ENCODE peak calls at places on chromosomes 13 and 19, in six cellular contexts. V is CD8-positive, alpha-beta memory T cell; M is esophagus squamous epithelium; X is dorsolateral prefrontal cortex; E is EL; J is A172. Z is an unnamed sample.

GRCh38 chr13:92806215-92806614 is 420.4 kb upstream of the GPC6 start:
- DNase-seq in X (no peak), M (no peak), J (peak; percentile 67), E (peak; percentile 43), V (no peak), Z (no peak)

GRCh38 chr19:58218899-58219298 is 9.8 kb upstream of the ZNF544 start:
- DNase-seq in M (no peak), J (no peak), V (peak; percentile 8), E (peak; percentile 31), X (no peak), Z (peak; percentile 15)

GRCh38 chr19:45790942-45791341 is 1.7 kb downstream of the DMWD start:
- DNase-seq in M (no peak), E (no peak), X (no peak), V (peak; percentile 20), J (no peak), Z (peak; percentile 55)

GRCh38 chr19:49912965-49913685 is 15.9 kb upstream of the ATF5 start:
- DNase-seq in M (no peak), E (no peak), X (no peak), V (no peak), J (no peak), Z (no peak)

GRCh38 chr13:94121686-94122085 is 357.8 kb downstream of the DCT start:
- DNase-seq in J (peak; percentile 70), V (no peak), E (peak; percentile 53), M (no peak), X (no peak), Z (no peak)

GRCh38 chr19:42150353-42150752 is 18.1 kb upstream of the POU2F2 start:
- DNase-seq in J (no peak), X (no peak), M (no peak), V (no peak), E (no peak), Z (no peak)

GRCh38 chr19:29768166-29768565 is 43.6 kb upstream of the CCNE1 start:
- DNase-seq in J (no peak), M (no peak), E (no peak), V (no peak), X (no peak), Z (no peak)

GRCh38 chr13:99312493-99312883 is 5.3 kb upstream of the GPR183 start:
- DNase-seq in E (peak; percentile 97), J (no peak), V (no peak), X (peak; percentile 7), M (peak; percentile 23), Z (no peak)

GRCh38 chr13:113421673-113422270 is 31.5 kb downstream of the ADPRHL1 start:
- DNase-seq in E (no peak), V (no peak), X (no peak), J (no peak), M (no peak), Z (no peak)

GRCh38 chr13:106534844-106535551 is 464 bp downstream of the EFNB2 start:
- DNase-seq in X (peak; percentile 11), J (no peak), M (no peak), V (peak; percentile 3), E (peak; percentile 34), Z (peak; percentile 8)

GRCh38 chr19:41530761-41531301 is 45.1 kb upstream of the CEACAM21 start:
- DNase-seq in X (no peak), J (no peak), M (no peak), V (no peak), E (no peak), Z (no peak)

GRCh38 chr13:98246538-98247172 is 69.6 kb upstream of the RNF113B start:
- DNase-seq in M (no peak), X (no peak), V (no peak), E (no peak), J (no peak), Z (no peak)

GRCh38 chr19:32498641-32499200 is 82.3 kb upstream of the PDCD5 start:
- DNase-seq in V (peak; percentile 2), M (no peak), E (peak; percentile 1), X (no peak), J (no peak), Z (no peak)

GRCh38 chr19:17404015-17404414 is 1.4 kb downstream of the BST2 start:
- DNase-seq in M (no peak), J (no peak), E (peak; percentile 37), V (no peak), X (no peak), Z (no peak)

GRCh38 chr19:8334458-8335342 is 8.4 kb downstream of the KANK3 start:
- DNase-seq in V (no peak), X (no peak), M (no peak), J (peak; percentile 48), E (peak; percentile 56), Z (peak; percentile 44)

GRCh38 chr19:18737337-18737953 is 53.7 kb downstream of the COMP start:
- DNase-seq in M (no peak), X (no peak), V (no peak), E (no peak), J (no peak), Z (no peak)

GRCh38 chr13:39510296-39510695 is 92.7 kb downstream of the LHFPL6 start:
- DNase-seq in J (no peak), M (no peak), E (no peak), V (no peak), X (no peak), Z (no peak)

GRCh38 chr19:50362030-50362412 is 3.4 kb downstream of the NAPSA start:
- DNase-seq in V (no peak), E (no peak), J (no peak), M (no peak), X (no peak), Z (no peak)

GRCh38 chr13:112820318-112820717 is 130.5 kb downstream of the ATP11A start:
- DNase-seq in J (no peak), M (no peak), E (no peak), V (no peak), X (no peak), Z (no peak)

GRCh38 chr19:10551698-10552301 is 8.1 kb downstream of the ATG4D start:
- DNase-seq in X (no peak), V (peak; percentile 48), E (peak; percentile 47), J (peak; percentile 30), M (no peak), Z (no peak)

GRCh38 chr13:108643646-108644353 is 14.4 kb downstream of the MYO16 start:
- DNase-seq in E (no peak), M (no peak), X (no peak), J (no peak), V (no peak), Z (no peak)

GRCh38 chr13:79631260-79631659 is 150.3 kb downstream of the NDFIP2 start:
- DNase-seq in V (no peak), X (no peak), M (no peak), J (peak; percentile 88), E (peak; percentile 93), Z (no peak)

GRCh38 chr13:44172411-44172810 is 201.2 kb upstream of the SERP2 start:
- DNase-seq in V (no peak), X (no peak), J (no peak), E (peak; percentile 5), M (no peak), Z (no peak)

GRCh38 chr19:14059093-14059480 is 2.8 kb downstream of the PALM3 start:
- DNase-seq in X (no peak), V (peak; percentile 34), M (no peak), J (no peak), E (no peak), Z (no peak)

GRCh38 chr13:30725331-30726085 is 9.8 kb upstream of the ALOX5AP start:
- DNase-seq in M (no peak), J (no peak), E (no peak), X (peak; percentile 86), V (no peak), Z (no peak)

GRCh38 chr13:111539252-111539651 is 218.8 kb downstream of the TEX29 start:
- DNase-seq in J (no peak), M (no peak), X (no peak), E (no peak), V (no peak), Z (no peak)

Z was measured in activated T-helper 2 cell treated with anti-CD3 and anti-CD28 coated beads, Interferon-gamma antibody, Interleukin-2, Interleukin-4, amounts not matched to agents 10 μg/mL and 5 μg/mL and 100 μg/mL, durations not matched to agents 14 hours and 24 hours and 36 hours.